ENCODE peak calls at places on chromosomes 12 and 14, in ten cellular contexts. V is fibroblast of lung, X is mesothelial cell of epicardium, W is renal cortical epithelial cell, U is T-helper 1 cell, J is NCI-H1048, B is mammary epithelial cell, E is NCI-H2081, N is uterus, Q is body of pancreas. R is an unnamed sample.

GRCh38 chr12:130775953-130776856 is 60.1 kb upstream of the RIMBP2 start:
- DNase-seq in V (peak; percentile 96), X (peak; percentile 56), W (peak; percentile 75), U (no peak), J (no peak), B (peak; percentile 72), E (no peak), N (no peak), Q (peak; percentile 39), R (no peak)

GRCh38 chr14:101925152-101925551 is 39.2 kb upstream of the DYNC1H1 start:
- DNase-seq in V (no peak), X (no peak), W (no peak), U (no peak), J (no peak), B (no peak), E (no peak), N (no peak), Q (no peak), R (no peak)

GRCh38 chr14:45492876-45493275 is 239.9 kb upstream of the MIS18BP1 start:
- DNase-seq in V (no peak), X (no peak), W (no peak), U (no peak), J (no peak), B (no peak), E (no peak), N (no peak), Q (peak; percentile 13), R (no peak)

GRCh38 chr14:25049559-25050493 is at the start of gene STXBP6:
- DNase-seq in V (peak; percentile 61), X (peak; percentile 85), W (no peak), U (no peak), J (no peak), B (peak; percentile 62), E (peak; percentile 55), N (peak; percentile 39), Q (peak; percentile 89), R (peak; percentile 83)

GRCh38 chr14:89276424-89276975 is 140.5 kb downstream of the FOXN3 start:
- DNase-seq in V (peak; percentile 34), X (no peak), W (peak; percentile 79), U (no peak), J (no peak), B (peak; percentile 42), E (no peak), N (no peak), Q (no peak), R (no peak)

GRCh38 chr12:44223736-44224135 is 387.9 kb downstream of the TMEM117 start:
- DNase-seq in V (no peak), X (no peak), W (no peak), U (no peak), J (no peak), B (no peak), E (no peak), N (no peak), Q (no peak), R (no peak)

GRCh38 chr12:42936991-42937390 is 347.4 kb upstream of the PRICKLE1 start:
- DNase-seq in V (no peak), X (no peak), W (no peak), U (no peak), J (no peak), B (no peak), E (no peak), N (no peak), Q (no peak), R (no peak)

GRCh38 chr14:34710744-34711143 is 3.6 kb downstream of the CFL2 start:
- DNase-seq in V (peak; percentile 28), X (no peak), W (no peak), U (no peak), J (no peak), B (no peak), E (no peak), N (no peak), Q (no peak), R (no peak)

GRCh38 chr12:121087467-121088207 is 45.0 kb upstream of the P2RX7 start:
- DNase-seq in V (no peak), X (no peak), W (no peak), U (no peak), J (no peak), B (no peak), E (no peak), N (no peak), Q (no peak), R (no peak)

GRCh38 chr14:37594238-37594915 is 672 bp downstream of the FOXA1 start:
- DNase-seq in V (peak; percentile 84), X (peak; percentile 82), W (peak; percentile 66), U (no peak), J (peak; percentile 75), B (peak; percentile 74), E (peak; percentile 93), N (no peak), Q (peak; percentile 71), R (no peak)

GRCh38 chr12:123083661-123084571 is 67.0 kb downstream of the PITPNM2 start:
- DNase-seq in V (no peak), X (no peak), W (no peak), U (no peak), J (no peak), B (no peak), E (no peak), N (no peak), Q (no peak), R (no peak)

GRCh38 chr14:105205718-105206208 is 24.7 kb upstream of the NUDT14 start:
- DNase-seq in V (no peak), X (no peak), W (no peak), U (no peak), J (no peak), B (no peak), E (no peak), N (no peak), Q (peak; percentile 75), R (no peak)

GRCh38 chr12:23204933-23205778 is 580.2 kb downstream of the ETNK1 start:
- DNase-seq in V (peak; percentile 79), X (no peak), W (peak; percentile 65), U (no peak), J (no peak), B (peak; percentile 37), E (peak; percentile 63), N (no peak), Q (peak; percentile 12), R (no peak)